ENCODE peak calls at places on chromosome 21, in seven cellular contexts. E, W, G, O, P, N and T are unnamed samples.

GRCh38 chr21:14492890-14493289 is 53.2 kb downstream of the SAMSN1 start:
- DNase-seq in E (no peak), W (peak; percentile 9), G (no peak), O (no peak), P (no peak), N (no peak), T (no peak)

GRCh38 chr21:14785679-14786078 is 239.6 kb upstream of the SAMSN1 start:
- DNase-seq in E (no peak), W (no peak), G (no peak), O (no peak), P (no peak), N (no peak), T (no peak)

GRCh38 chr21:33984021-33984481 is 68.4 kb upstream of the ATP5PO start:
- DNase-seq in E (no peak), W (no peak), G (no peak), O (no peak), P (peak; percentile 42), N (no peak), T (no peak)

GRCh38 chr21:32279377-32279680 is 480 bp upstream of the MIS18A start:
- DNase-seq in E (no peak), W (no peak), G (no peak), O (no peak), P (no peak), N (no peak), T (no peak)

GRCh38 chr21:31173881-31174555 is 135.7 kb upstream of the KRTAP19-8 start:
- DNase-seq in E (no peak), W (no peak), G (no peak), O (no peak), P (no peak), N (peak; percentile 30), T (no peak)

GRCh38 chr21:20802201-20802600 is 196.0 kb upstream of the NCAM2 start:
- DNase-seq in E (no peak), W (no peak), G (no peak), O (no peak), P (no peak), N (no peak), T (no peak)

GRCh38 chr21:46119565-46120271 is 21.8 kb downstream of the COL6A2 start:
- DNase-seq in E (no peak), W (peak; percentile 3), G (peak; percentile 34), O (no peak), P (no peak), N (no peak), T (no peak)

GRCh38 chr21:21045538-21045937 is 47.3 kb downstream of the NCAM2 start:
- DNase-seq in E (no peak), W (no peak), G (no peak), O (no peak), P (no peak), N (no peak), T (no peak)

GRCh38 chr21:31781737-31782136 is 49.8 kb upstream of the SCAF4 start:
- DNase-seq in E (no peak), W (no peak), G (peak; percentile 46), O (peak; percentile 20), P (no peak), N (peak; percentile 85), T (no peak)

GRCh38 chr21:37118187-37118826 is 45.3 kb downstream of the TTC3 start:
- DNase-seq in E (no peak), W (no peak), G (no peak), O (no peak), P (no peak), N (no peak), T (no peak)

GRCh38 chr21:33974513-33975468 is 59.2 kb upstream of the ATP5PO start:
- DNase-seq in E (no peak), W (no peak), G (no peak), O (no peak), P (no peak), N (no peak), T (no peak)

GRCh38 chr21:29231781-29232548 is 66.8 kb upstream of the BACH1 start:
- DNase-seq in E (no peak), W (no peak), G (no peak), O (no peak), P (no peak), N (no peak), T (no peak)

GRCh38 chr21:45972716-45973474 is 8.7 kb upstream of the COL6A1 start:
- DNase-seq in E (peak; percentile 35), W (no peak), G (peak; percentile 85), O (peak; percentile 87), P (peak; percentile 41), N (peak; percentile 75), T (no peak)

GRCh38 chr21:34511787-34512451 is at the start of gene KCNE1:
- DNase-seq in E (no peak), W (no peak), G (no peak), O (no peak), P (no peak), N (peak; percentile 77), T (no peak)

GRCh38 chr21:31957631-31958030 is 84.8 kb downstream of the HUNK start:
- DNase-seq in E (no peak), W (no peak), G (no peak), O (no peak), P (no peak), N (no peak), T (no peak)

GRCh38 chr21:37208056-37208705 is 59.0 kb downstream of the VPS26C start:
- DNase-seq in E (peak; percentile 78), W (no peak), G (no peak), O (peak; percentile 80), P (peak; percentile 83), N (peak; percentile 15), T (no peak)

GRCh38 chr21:33022828-33023573 is 2.7 kb upstream of the OLIG2 start:
- DNase-seq in E (peak; percentile 38), W (no peak), G (no peak), O (no peak), P (peak; percentile 31), N (no peak), T (no peak)

GRCh38 chr21:46110499-46111192 is 12.7 kb downstream of the COL6A2 start:
- DNase-seq in E (no peak), W (peak; percentile 25), G (peak; percentile 34), O (peak; percentile 25), P (no peak), N (peak; percentile 7), T (no peak)

GRCh38 chr21:16536661-16537359 is 807.0 kb downstream of the USP25 start:
- DNase-seq in E (no peak), W (no peak), G (no peak), O (no peak), P (no peak), N (no peak), T (no peak)
- TF ChIP-seq CTCF in E (no peak), W (no peak), G (no peak), O (no peak), P (no peak), N (no peak), T (no peak)

GRCh38 chr21:38333290-38334272 is 76.8 kb downstream of the KCNJ15 start:
- DNase-seq in E (no peak), W (no peak), G (no peak), O (no peak), P (no peak), N (no peak), T (no peak)
- TF ChIP-seq CTCF in E (no peak), W (no peak), G (no peak), O (no peak), P (no peak), N (no peak), T (no peak)

DNA sequence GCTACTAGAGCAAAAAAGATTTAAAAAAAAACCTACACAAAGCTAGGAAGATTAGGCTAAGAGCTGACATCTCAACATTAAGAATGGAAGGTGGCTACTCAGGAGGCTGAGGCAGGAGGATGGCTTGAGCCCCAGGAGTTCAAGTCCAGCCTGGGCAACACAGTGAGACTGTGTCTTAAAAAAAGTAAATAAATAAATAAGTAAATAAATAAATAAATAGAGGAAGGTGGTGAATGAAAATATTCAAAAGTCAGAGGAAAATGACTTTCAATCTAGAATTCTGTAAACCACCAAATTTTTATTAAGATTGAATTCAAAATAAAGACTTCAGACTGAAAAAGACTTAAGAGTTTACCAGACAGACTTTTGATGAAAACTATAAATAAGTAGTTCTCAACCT is 50.9 kb upstream of the TMPRSS2 start:
- DNase-seq in E (no peak), W (no peak), G (no peak), O (no peak), P (no peak), N (no peak), T (no peak)
- TF ChIP-seq CTCF in E (no peak), W (no peak), G (no peak), O (no peak), P (no peak), N (no peak), T (no peak)

GRCh38 chr21:44907225-44907965 is 13.3 kb downstream of the ITGB2 start:
- DNase-seq in E (no peak), W (no peak), G (no peak), O (no peak), P (no peak), N (no peak), T (no peak)
- TF ChIP-seq CTCF in E (no peak), W (no peak), G (no peak), O (no peak), P (no peak), N (no peak), T (no peak)

GRCh38 chr21:35982717-35983116 is 77.6 kb downstream of the SETD4 start:
- DNase-seq in E (no peak), W (no peak), G (no peak), O (no peak), P (no peak), N (no peak), T (no peak)
- TF ChIP-seq CTCF in E (no peak), W (no peak), G (no peak), O (no peak), P (no peak), N (no peak), T (no peak)

GRCh38 chr21:43659136-43660000 is at the start of the genes HSF2BP and RRP1B:
- DNase-seq in E (peak; percentile 97), W (peak; percentile 80), G (peak; percentile 86), O (peak; percentile 88), P (peak; percentile 96), N (peak; percentile 60), T (peak; percentile 72)
- TF ChIP-seq CTCF in E (no peak), W (no peak), G (no peak), O (no peak), P (no peak), N (no peak), T (peak; percentile 30)